ENCODE peak calls at places on chromosomes 6 and 20, in four cellular contexts. X is WTC11, N is K562, V is HepG2. J is an unnamed sample.

GRCh38 chr6:121491576-121491975 is 56.1 kb downstream of the GJA1 start:
- DNase-seq in X (no peak), N (no peak), V (no peak), J (no peak)

GRCh38 chr20:39849664-39850063 is 839.4 kb downstream of the MAFB start:
- DNase-seq in X (no peak), N (no peak), V (no peak), J (no peak)

GRCh38 chr20:50304883-50305635 is 114.4 kb downstream of the CEBPB start:
- DNase-seq in X (no peak), N (no peak), V (peak), J (no peak)

GRCh38 chr6:139515511-139515910 is 141.1 kb upstream of the CITED2 start:
- DNase-seq in X (no peak), N (no peak), V (peak), J (no peak)

GRCh38 chr6:21666200-21666671 is 72.7 kb downstream of the SOX4 start:
- DNase-seq in X (peak), N (no peak), V (no peak), J (no peak)

GRCh38 chr20:15703171-15703911 is 869.9 kb downstream of the KIF16B start:
- DNase-seq in X (no peak), N (no peak), V (peak), J (no peak)

GRCh38 chr20:846894-847278 is 13.4 kb downstream of the FAM110A start:
- DNase-seq in X (no peak), N (no peak), V (no peak), J (no peak)

GRCh38 chr6:87722831-87723726 is 21.0 kb upstream of the AKIRIN2 start:
- DNase-seq in X (peak), N (peak), V (peak), J (no peak)

DNA sequence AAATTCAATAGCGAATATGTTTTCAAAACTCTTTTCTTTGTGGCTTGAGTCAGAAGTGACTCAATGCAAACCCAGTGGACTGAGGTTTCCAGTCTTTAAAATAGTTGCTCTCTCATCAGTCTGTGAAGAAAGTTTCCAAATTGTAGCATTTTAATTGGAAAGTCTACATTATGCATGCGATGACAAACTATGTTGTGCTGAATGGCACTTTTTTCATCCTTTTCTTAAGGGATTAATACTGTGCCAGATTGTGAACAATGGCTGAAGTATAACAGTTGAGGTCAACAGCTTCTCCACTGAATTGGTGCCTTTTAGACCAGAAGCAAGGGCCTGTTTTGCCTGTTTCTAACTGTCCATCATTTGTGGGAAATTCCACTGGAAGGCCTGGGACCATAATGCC is 377.1 kb downstream of the BTBD9 start:
- DNase-seq in X (no peak), N (no peak), V (no peak), J (no peak)
- TF ChIP-seq SP1 in X (no peak), N (no peak), V (no peak), J (no peak)

GRCh38 chr6:24478903-24479302 is 10.5 kb downstream of the GPLD1 start:
- DNase-seq in X (no peak), N (no peak), V (no peak), J (no peak)

GRCh38 chr6:24480705-24481104 is 8.7 kb downstream of the GPLD1 start:
- DNase-seq in X (no peak), N (no peak), V (no peak), J (no peak)

GRCh38 chr6:24476631-24477030 is 12.7 kb downstream of the GPLD1 start:
- DNase-seq in X (no peak), N (no peak), V (no peak), J (no peak)

GRCh38 chr6:24481449-24481848 is 7.9 kb downstream of the GPLD1 start:
- DNase-seq in X (no peak), N (no peak), V (no peak), J (no peak)

DNA sequence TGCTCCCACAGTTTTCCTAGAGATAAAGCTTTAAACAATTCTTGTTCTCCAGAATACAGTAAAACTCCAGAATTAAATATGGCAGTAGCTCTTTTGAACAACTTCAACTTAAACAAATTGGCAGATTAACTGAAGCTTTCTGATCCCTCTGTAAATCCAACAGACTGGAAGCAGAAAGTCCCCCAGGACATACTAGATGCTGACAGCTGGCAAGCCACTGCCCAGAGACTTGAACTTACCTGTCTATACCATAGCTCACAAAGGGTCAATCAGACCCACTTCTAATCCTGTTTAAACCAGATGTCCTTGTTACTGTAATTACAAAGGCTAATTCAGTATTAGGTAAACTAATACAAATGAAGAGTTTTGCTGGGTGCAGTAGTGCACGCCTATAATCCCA is 12.3 kb downstream of the GPLD1 start:
- DNase-seq in X (no peak), N (no peak), V (no peak), J (no peak)
- TF ChIP-seq ELF4 in X (no peak), N (no peak), V (no peak), J (no peak)

GRCh38 chr6:15913573-15913972 is 215.3 kb upstream of the MYLIP start:
- DNase-seq in X (no peak), N (no peak), V (no peak), J (no peak)

GRCh38 chr6:15916581-15916980 is 212.3 kb upstream of the MYLIP start:
- DNase-seq in X (no peak), N (no peak), V (no peak), J (no peak)

GRCh38 chr6:15913001-15913400 is 215.9 kb upstream of the MYLIP start:
- DNase-seq in X (no peak), N (no peak), V (no peak), J (no peak)

GRCh38 chr6:15914553-15914952 is 214.3 kb upstream of the MYLIP start:
- DNase-seq in X (no peak), N (no peak), V (no peak), J (no peak)

DNA sequence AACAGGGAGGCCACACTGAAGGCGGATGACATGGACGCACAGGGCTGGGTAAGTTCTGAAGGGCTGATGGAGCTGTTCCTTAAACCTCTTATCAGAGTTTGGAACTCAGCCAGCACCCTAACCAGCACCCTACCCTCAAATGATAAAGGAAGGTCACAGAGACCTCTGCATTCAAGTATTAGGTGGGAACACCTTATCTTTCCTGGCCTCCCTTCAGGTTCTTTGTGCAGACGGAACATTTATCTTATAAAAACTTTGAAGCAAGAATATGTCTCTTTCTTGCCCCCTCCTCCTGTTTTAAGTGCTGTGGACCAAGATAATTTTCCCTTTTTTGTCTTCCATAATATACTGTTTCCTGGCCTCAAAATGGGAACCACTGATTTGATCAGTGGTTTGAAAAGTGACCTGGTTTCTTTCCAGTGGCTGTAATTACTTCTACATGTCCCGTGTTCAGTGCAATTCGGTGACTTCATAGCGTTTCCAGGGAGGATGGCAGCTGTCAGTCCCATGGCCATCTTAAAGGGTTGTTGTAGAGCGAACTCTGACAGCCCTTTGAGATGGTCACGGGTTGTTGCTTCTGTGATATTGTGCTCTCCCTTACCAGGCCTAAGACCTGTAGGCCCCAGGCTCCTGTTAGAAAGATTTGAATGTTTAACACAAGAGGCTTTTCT is 213.2 kb upstream of the MYLIP start:
- DNase-seq in X (no peak), N (peak), V (no peak), J (no peak)
- TF ChIP-seq SP1 in X (no peak), N (peak), V (no peak), J (no peak)

DNA sequence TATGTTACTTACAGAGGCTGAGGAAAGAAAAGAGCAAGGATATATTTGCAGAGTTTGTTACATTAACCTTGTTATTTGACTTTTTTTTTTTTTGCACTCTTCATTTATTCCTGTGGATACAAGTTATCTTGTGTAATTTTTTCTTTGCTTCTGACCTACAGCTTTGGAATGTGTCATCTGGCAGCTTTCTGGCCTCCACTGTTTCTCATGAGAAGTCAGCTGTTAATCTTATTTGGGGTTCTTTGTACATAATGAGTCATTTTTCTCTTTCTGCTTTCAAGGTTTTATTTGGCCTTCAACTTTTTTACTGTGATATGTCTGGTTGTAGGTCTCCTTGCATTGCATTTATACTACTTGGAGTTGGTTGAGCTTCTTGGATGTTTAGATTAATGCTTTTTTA is 333.4 kb downstream of the SMOC2 start:
- DNase-seq in X (no peak), N (no peak), V (no peak), J (no peak)
- TF ChIP-seq ELF4 in X (no peak), N (no peak), V (no peak), J (no peak)

GRCh38 chr20:48329216-48329615 is 498.6 kb downstream of the PREX1 start:
- DNase-seq in X (no peak), N (no peak), V (no peak), J (no peak)

GRCh38 chr20:48326868-48327267 is 500.9 kb downstream of the PREX1 start:
- DNase-seq in X (no peak), N (no peak), V (no peak), J (no peak)

GRCh38 chr20:48332555-48332954 is 495.2 kb downstream of the PREX1 start:
- DNase-seq in X (no peak), N (no peak), V (no peak), J (no peak)

GRCh38 chr20:48331518-48332286 is 496.1 kb downstream of the PREX1 start:
- DNase-seq in X (no peak), N (no peak), V (no peak), J (no peak)

DNA sequence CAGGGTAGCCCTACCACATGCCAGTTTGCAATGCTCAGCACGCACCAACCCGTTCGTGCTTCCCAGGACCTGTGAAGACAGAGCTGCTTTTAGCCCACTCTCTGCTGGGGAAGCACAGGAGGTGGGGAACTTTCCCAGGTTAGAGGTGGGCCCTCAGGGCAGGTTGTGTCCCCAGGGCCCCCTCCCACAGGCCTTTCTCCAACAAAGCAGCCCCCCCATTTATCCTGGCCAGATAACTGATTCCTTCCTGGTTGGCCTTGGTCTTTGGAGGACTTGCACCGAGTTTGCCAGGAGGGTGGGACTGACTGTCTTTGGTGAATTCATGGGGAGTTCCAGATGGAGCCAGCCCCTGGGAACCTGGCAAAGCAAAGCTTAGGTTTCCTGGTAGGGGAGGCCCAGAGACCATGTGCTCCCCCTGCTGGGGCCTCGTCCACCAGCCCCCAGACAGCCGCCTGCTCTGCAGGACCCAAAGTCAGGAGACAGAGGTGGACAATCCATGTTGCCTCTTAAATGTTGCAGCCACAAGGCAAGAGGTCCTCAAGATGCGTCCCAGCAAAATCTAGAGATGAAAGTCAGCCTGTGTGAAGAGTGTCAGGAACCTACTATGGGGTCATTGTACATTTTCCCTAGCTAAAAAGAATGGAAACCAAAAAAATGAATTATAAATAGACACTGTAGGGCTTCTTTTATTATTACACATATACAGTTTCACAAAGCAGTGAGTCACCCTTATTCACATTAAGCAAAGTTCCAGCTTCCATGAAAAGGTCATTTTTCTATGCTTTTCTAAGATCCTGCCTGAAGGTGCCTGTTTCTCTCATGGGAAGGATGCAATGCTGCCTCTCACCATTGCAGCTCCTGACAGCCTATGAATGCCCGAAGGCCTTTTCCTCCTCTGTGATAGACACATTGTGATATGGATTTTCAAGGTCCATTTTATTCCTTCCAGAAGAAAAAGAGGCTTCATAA is 497.8 kb downstream of the PREX1 start:
- DNase-seq in X (peak), N (peak), V (peak), J (peak)
- TF ChIP-seq SP1 in X (no peak), N (no peak), V (no peak), J (no peak)